ENCODE peak calls at places on chromosomes 4 and X, in nine cellular contexts. L is fibroblast of lung; N is adipocyte; S is CD8-positive, alpha-beta memory T cell; R is brain microvascular endothelial cell; X is RWPE2; Y is colonic mucosa; F is mesendoderm; C is CD4-positive, alpha-beta T cell. O is an unnamed sample. For H3K27me3, the result is how much of the 10 kb centered on the place peaks cover.

GRCh38 chrX:771536-771935 is 140.9 kb downstream of the SHOX start:
- DNase-seq in L (no peak), N (no peak), S (no peak), R (no peak), X (no peak), Y (no peak), F (no peak), C (no peak), O (no peak)

GRCh38 chrX:103831803-103832544 is at the start of gene RAB9B:
- DNase-seq in L (peak), N (peak), S (peak), R (peak), X (peak), Y (peak), F (peak), C (no peak), O (peak)

GRCh38 chr4:185634066-185634652 is 98.9 kb upstream of the PDLIM3 start:
- DNase-seq in L (no peak), N (no peak), S (no peak), R (no peak), X (no peak), Y (no peak), F (peak), C (no peak), O (peak)

GRCh38 chrX:40172169-40172979 is 74.6 kb upstream of the BCOR start:
- DNase-seq in L (peak), N (peak), S (no peak), R (no peak), X (no peak), Y (peak), F (peak), C (no peak), O (no peak)

GRCh38 chr4:17234678-17235077 is 277.2 kb downstream of the QDPR start:
- DNase-seq in L (no peak), N (no peak), S (no peak), R (no peak), X (no peak), Y (no peak), F (no peak), C (no peak), O (no peak)

GRCh38 chr4:31086771-31087330 is 366.7 kb downstream of the PCDH7 start:
- DNase-seq in L (peak), N (peak), S (no peak), R (no peak), X (no peak), Y (no peak), F (no peak), C (no peak), O (no peak)

GRCh38 chr4:3706111-3706511 is 60.1 kb upstream of the ADRA2C start:
- DNase-seq in L (no peak), N (no peak), S (no peak), R (no peak), X (no peak), Y (no peak), F (no peak), C (no peak), O (no peak)

GRCh38 chr4:135201081-135201480 is 999.5 kb upstream of the PABPC4L start:
- DNase-seq in L (peak), N (peak), S (no peak), R (peak), X (no peak), Y (no peak), F (no peak), C (no peak), O (no peak)

GRCh38 chrX:15816886-15817285 is 26.6 kb downstream of the ZRSR2 start:
- DNase-seq in L (peak), N (no peak), S (peak), R (no peak), X (no peak), Y (no peak), F (peak), C (peak), O (no peak)

GRCh38 chr4:141258558-141258957 is 37.9 kb downstream of the ZNF330 start:
- DNase-seq in L (no peak), N (no peak), S (no peak), R (no peak), X (no peak), Y (no peak), F (peak), C (no peak), O (no peak)

GRCh38 chr4:6281436-6282144 is 11.9 kb downstream of the WFS1 start:
- DNase-seq in L (no peak), N (no peak), S (no peak), R (no peak), X (no peak), Y (no peak), F (no peak), C (no peak), O (no peak)

GRCh38 chrX:38886112-38886511 is 84.9 kb downstream of the MID1IP1 start:
- DNase-seq in L (no peak), N (no peak), S (no peak), R (no peak), X (no peak), Y (no peak), F (no peak), C (no peak), O (no peak)

GRCh38 chrX:124373348-124373747 is 27.0 kb downstream of the SH2D1A start:
- DNase-seq in L (no peak), N (no peak), S (no peak), R (no peak), X (no peak), Y (no peak), F (no peak), C (no peak), O (no peak)

GRCh38 chr4:175891863-175892262 is 79.8 kb upstream of the GPM6A start:
- DNase-seq in L (peak), N (peak), S (no peak), R (no peak), X (no peak), Y (no peak), F (peak), C (no peak), O (no peak)

GRCh38 chr4:31791666-31792065 is 1071.5 kb downstream of the PCDH7 start:
- DNase-seq in L (no peak), N (no peak), S (no peak), R (no peak), X (no peak), Y (no peak), F (no peak), C (no peak), O (no peak)

GRCh38 chr4:28248269-28248668 is 1387.6 kb downstream of the STIM2 start:
- DNase-seq in L (no peak), N (no peak), S (no peak), R (no peak), X (no peak), Y (no peak), F (no peak), C (no peak), O (no peak)

GRCh38 chr4:10577495-10577894 is 107.1 kb downstream of the CLNK start:
- DNase-seq in L (no peak), N (no peak), S (no peak), R (no peak), X (no peak), Y (no peak), F (no peak), C (no peak), O (no peak)

GRCh38 chr4:158758142-158758541 is 10.7 kb upstream of the FNIP2 start:
- DNase-seq in L (peak), N (no peak), S (no peak), R (no peak), X (no peak), Y (no peak), F (no peak), C (no peak), O (no peak)

GRCh38 chr4:3768842-3769641 is 2.9 kb downstream of the ADRA2C start:
- DNase-seq in L (no peak), N (no peak), S (no peak), R (no peak), X (no peak), Y (no peak), F (no peak), C (no peak), O (no peak)

GRCh38 chr4:143477487-143477886 is 36.0 kb upstream of the SMARCA5 start:
- DNase-seq in L (no peak), N (no peak), S (no peak), R (no peak), X (no peak), Y (no peak), F (no peak), C (no peak), O (no peak)

GRCh38 chr4:158823461-158823873 is 54.6 kb downstream of the FNIP2 start:
- DNase-seq in L (peak), N (no peak), S (no peak), R (no peak), X (no peak), Y (no peak), F (no peak), C (no peak), O (no peak)

GRCh38 chr4:139735381-139736256 is 70.0 kb downstream of the MGST2 start:
- DNase-seq in L (peak), N (no peak), S (no peak), R (peak), X (no peak), Y (no peak), F (peak), C (no peak), O (no peak)

GRCh38 chrX:65522739-65523372 is 11.7 kb downstream of the LAS1L start:
- DNase-seq in L (peak), N (peak), S (no peak), R (peak), X (no peak), Y (no peak), F (no peak), C (no peak), O (no peak)

GRCh38 chr4:158811704-158812103 is 42.9 kb downstream of the FNIP2 start:
- DNase-seq in L (no peak), N (no peak), S (no peak), R (peak), X (no peak), Y (peak), F (no peak), C (no peak), O (no peak)

GRCh38 chr4:66564901-66565648 is 894.8 kb upstream of the EPHA5 start:
- DNase-seq in L (peak), N (peak), S (no peak), R (peak), X (no peak), Y (no peak), F (no peak), C (no peak), O (no peak)

GRCh38 chr4:165905405-165906027 is 32.5 kb downstream of the TLL1 start:
- DNase-seq in L (peak), N (no peak), S (no peak), R (peak), X (no peak), Y (no peak), F (peak), C (no peak), O (no peak)

GRCh38 chrX:118536687-118537461 is 41.3 kb downstream of the DOCK11 start:
- DNase-seq in L (peak), N (peak), S (peak), R (peak), X (no peak), Y (no peak), F (peak), C (peak), O (peak)

GRCh38 chrX:106468433-106468832 is 143.3 kb upstream of the RADX start:
- DNase-seq in L (no peak), N (no peak), S (no peak), R (no peak), X (no peak), Y (no peak), F (no peak), C (no peak), O (no peak)

GRCh38 chr4:180356766-180357165 is 1886.4 kb upstream of the TENM3 start:
- DNase-seq in L (no peak), N (no peak), S (no peak), R (no peak), X (no peak), Y (no peak), F (no peak), C (no peak), O (no peak)

GRCh38 chrX:8738588-8739189 is 6.8 kb upstream of the ANOS1 start:
- DNase-seq in L (no peak), N (peak), S (no peak), R (no peak), X (no peak), Y (peak), F (peak), C (no peak), O (no peak)

DNA sequence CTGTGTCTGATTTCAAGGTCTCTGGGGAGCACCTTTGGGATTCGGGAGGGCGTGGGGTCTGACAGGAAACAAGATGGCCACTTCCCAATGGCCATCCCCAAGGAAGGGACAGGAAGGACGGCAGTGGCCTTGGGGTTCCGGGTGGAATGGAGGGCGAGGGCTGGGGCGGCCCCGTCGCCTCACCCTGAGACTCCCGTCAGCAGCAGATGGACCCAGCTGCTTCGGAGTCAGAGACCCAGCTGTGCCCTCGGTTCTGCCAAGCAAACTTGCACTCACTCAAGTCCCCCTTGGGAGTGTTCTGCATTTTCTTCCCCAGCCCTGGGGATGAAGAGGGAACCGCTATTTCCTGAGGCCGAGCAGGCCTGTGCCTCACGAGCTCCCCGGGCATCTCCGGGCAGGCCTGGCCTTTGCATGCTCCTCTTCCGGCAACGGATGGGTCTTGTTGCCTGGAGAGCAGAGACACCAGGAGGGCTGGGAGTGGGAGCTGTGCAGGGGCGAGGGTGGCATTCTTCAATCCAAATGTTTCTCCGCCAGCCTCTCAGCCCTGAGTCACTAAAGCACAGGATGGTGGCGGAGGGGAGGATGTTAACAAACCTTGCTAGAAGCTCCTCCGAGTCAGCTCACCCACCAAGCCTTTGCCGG is 6.8 kb upstream of the DUSP9 start:
- DNase-seq in L (no peak), N (no peak), S (no peak), R (no peak), X (peak), Y (no peak), F (no peak), C (no peak), O (no peak)
- H3K27me3 ChIP-seq in L (under half), N (under half), S (under half), R (under half), X (under half), Y (under half), F (under half), C (under half), O (under half)

GRCh38 chrX:70454441-70455365 is 10.1 kb downstream of the DLG3 start:
- DNase-seq in L (peak), N (peak), S (peak), R (peak), X (peak), Y (peak), F (peak), C (peak), O (peak)
- H3K27me3 ChIP-seq in L (under half), N (under half), S (under half), R (under half), X (under half), Y (under half), F (under half), C (under half), O (under half)

GRCh38 chr4:152708361-152708760 is 28.6 kb upstream of the TMEM154 start:
- DNase-seq in L (no peak), N (no peak), S (no peak), R (no peak), X (no peak), Y (no peak), F (no peak), C (no peak), O (no peak)

GRCh38 chr4:152707632-152708031 is 27.8 kb upstream of the TMEM154 start:
- DNase-seq in L (no peak), N (no peak), S (no peak), R (no peak), X (no peak), Y (no peak), F (no peak), C (no peak), O (no peak)

GRCh38 chr4:152705918-152706317 is 26.1 kb upstream of the TMEM154 start:
- DNase-seq in L (no peak), N (no peak), S (no peak), R (no peak), X (no peak), Y (no peak), F (peak), C (no peak), O (no peak)

GRCh38 chr4:152708806-152709205 is 29.0 kb upstream of the TMEM154 start:
- DNase-seq in L (no peak), N (no peak), S (no peak), R (no peak), X (no peak), Y (no peak), F (peak), C (no peak), O (no peak)

DNA sequence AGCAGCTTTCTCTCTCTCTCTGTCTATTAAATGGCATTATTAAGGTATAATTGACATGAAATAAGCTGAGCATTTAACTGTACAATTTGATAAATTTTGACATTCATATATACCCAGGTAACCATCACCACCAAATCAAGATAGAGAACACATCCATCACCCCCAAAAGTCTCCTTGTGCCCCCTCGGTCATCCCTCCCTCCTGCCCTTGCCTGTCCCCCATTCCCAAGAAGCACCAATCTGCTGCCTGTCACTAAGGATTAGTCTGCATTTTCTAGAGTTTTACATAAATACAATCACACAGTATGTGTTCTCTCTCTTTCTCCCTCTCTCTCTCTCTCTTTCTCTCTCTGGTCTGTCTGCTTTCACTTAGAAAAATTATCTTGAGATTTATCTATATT is 25.0 kb upstream of the TMEM154 start:
- DNase-seq in L (no peak), N (no peak), S (no peak), R (no peak), X (no peak), Y (no peak), F (no peak), C (no peak), O (no peak)
- H3K27me3 ChIP-seq in L (under half), N (under half), S (under half), R (under half), X (under half), Y (under half), F (under half), C (under half), O (under half)

GRCh38 chr4:83646538-83646937 is 110.6 kb downstream of the GPAT3 start:
- DNase-seq in L (no peak), N (no peak), S (no peak), R (no peak), X (no peak), Y (no peak), F (no peak), C (no peak), O (no peak)
- H3K27me3 ChIP-seq in L (under half), N (under half), S (under half), R (under half), X (under half), Y (under half), F (under half), C (under half), O (under half)

GRCh38 chr4:174214102-174214878 is 69.2 kb downstream of the FBXO8 start:
- DNase-seq in L (no peak), N (no peak), S (no peak), R (no peak), X (no peak), Y (no peak), F (peak), C (no peak), O (no peak)

GRCh38 chr4:174213734-174214101 is 69.7 kb downstream of the FBXO8 start:
- DNase-seq in L (no peak), N (no peak), S (no peak), R (no peak), X (no peak), Y (no peak), F (no peak), C (no peak), O (no peak)

GRCh38 chr4:174216935-174217272 is 66.6 kb downstream of the FBXO8 start:
- DNase-seq in L (no peak), N (no peak), S (no peak), R (no peak), X (no peak), Y (no peak), F (no peak), C (no peak), O (no peak)

GRCh38 chr4:174215936-174216699 is 67.3 kb downstream of the FBXO8 start:
- DNase-seq in L (no peak), N (no peak), S (no peak), R (no peak), X (no peak), Y (no peak), F (peak), C (no peak), O (no peak)

GRCh38 chr4:174215055-174215454 is 68.4 kb downstream of the FBXO8 start:
- DNase-seq in L (no peak), N (no peak), S (no peak), R (no peak), X (no peak), Y (no peak), F (no peak), C (no peak), O (no peak)
- H3K27me3 ChIP-seq in L (under half), N (under half), S (half or more), R (half or more), X (half or more), Y (half or more), F (under half), C (half or more), O (half or more)

DNA sequence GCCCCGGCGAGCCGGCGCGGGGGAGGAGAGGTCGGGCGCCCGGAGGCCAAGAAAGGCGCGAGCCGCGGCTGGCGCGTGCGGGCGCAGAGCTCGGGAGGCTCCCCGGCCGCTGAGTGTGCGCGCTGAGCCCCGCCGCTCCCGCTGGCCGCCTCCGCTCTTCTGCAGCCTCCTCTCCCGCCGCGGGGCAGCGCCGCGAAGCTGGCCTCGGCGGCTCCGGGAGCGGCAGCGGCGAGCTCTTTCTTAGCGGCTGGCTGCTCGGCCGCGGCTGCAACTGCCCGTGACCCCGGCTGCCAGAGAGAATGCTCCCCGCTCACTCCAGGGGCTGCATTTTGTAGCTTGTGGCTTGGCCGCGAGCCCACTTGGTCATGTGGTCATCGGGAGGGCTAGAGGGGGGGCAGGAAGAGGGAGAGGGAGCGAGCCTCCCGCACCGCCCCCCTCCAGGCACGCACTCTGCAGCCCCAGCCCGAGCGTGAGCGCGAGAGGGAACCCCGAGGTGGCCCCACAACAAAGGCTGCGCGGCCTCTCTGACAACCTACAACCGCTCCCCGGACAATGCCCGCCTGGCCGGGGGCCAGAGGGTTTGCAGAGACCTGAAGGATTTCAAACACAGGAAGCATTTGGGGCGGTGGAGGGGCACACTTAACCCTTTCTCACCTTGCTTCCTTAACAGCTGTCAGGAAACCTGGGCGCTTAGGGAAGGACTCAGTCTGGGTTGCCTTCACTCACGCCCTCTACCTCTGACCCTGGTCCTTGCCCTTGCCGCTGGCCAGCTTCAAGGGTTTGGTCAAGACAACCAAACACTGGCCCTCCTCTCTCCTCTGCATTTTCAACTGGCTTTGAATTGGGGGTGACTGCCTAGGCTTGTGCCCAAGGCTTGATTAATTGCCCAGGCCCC is at the start of gene APLN:
- DNase-seq in L (peak), N (peak), S (no peak), R (no peak), X (no peak), Y (peak), F (peak), C (no peak), O (no peak)
- H3K27me3 ChIP-seq in L (under half), N (under half), S (under half), R (under half), X (under half), Y (under half), F (under half), C (under half), O (under half)

GRCh38 chrX:120308558-120308957 is 2.7 kb downstream of the TMEM255A start:
- DNase-seq in L (no peak), N (no peak), S (no peak), R (no peak), X (no peak), Y (no peak), F (peak), C (no peak), O (peak)

GRCh38 chrX:120308959-120309872 is 2.0 kb downstream of the TMEM255A start:
- DNase-seq in L (peak), N (no peak), S (peak), R (peak), X (peak), Y (peak), F (peak), C (peak), O (peak)

GRCh38 chrX:120311632-120312000 is 355 bp upstream of the TMEM255A start:
- DNase-seq in L (peak), N (no peak), S (no peak), R (no peak), X (no peak), Y (no peak), F (no peak), C (no peak), O (no peak)

GRCh38 chrX:120310861-120311631 is at the start of gene TMEM255A:
- DNase-seq in L (peak), N (peak), S (no peak), R (no peak), X (no peak), Y (no peak), F (peak), C (no peak), O (peak)

GRCh38 chrX:120309873-120310730 is 1.2 kb downstream of the TMEM255A start:
- DNase-seq in L (peak), N (peak), S (no peak), R (no peak), X (no peak), Y (peak), F (peak), C (no peak), O (peak)
- H3K27me3 ChIP-seq in L (under half), N (half or more), S (under half), R (under half), X (under half), Y (under half), F (under half), C (under half), O (under half)